ENCODE peak calls at places on chromosomes 2 and 18, in nine cellular contexts. K, X, H, C, I, P, E, B and Q are unnamed samples.

GRCh38 chr2:30026091-30027055 is 105.0 kb upstream of the ALK start:
- DNase-seq in K (peak), X (no peak), H (peak), C (no peak), I (peak), P (no peak), E (no peak), B (peak), Q (no peak)

GRCh38 chr2:127655209-127656073 is 9.5 kb downstream of the GPR17 start:
- DNase-seq in K (no peak), X (no peak), H (no peak), C (no peak), I (peak), P (no peak), E (no peak), B (no peak), Q (no peak)

GRCh38 chr2:12700989-12701388 is 15.7 kb upstream of the TRIB2 start:
- DNase-seq in K (no peak), X (no peak), H (no peak), C (no peak), I (no peak), P (no peak), E (no peak), B (no peak), Q (no peak)

GRCh38 chr2:74567862-74568261 is 13.3 kb downstream of the DOK1 start:
- DNase-seq in K (no peak), X (no peak), H (peak), C (no peak), I (no peak), P (no peak), E (no peak), B (no peak), Q (no peak)

GRCh38 chr18:24831871-24832665 is 371.6 kb downstream of the HRH4 start:
- DNase-seq in K (no peak), X (no peak), H (no peak), C (no peak), I (no peak), P (no peak), E (no peak), B (no peak), Q (no peak)

GRCh38 chr2:41930807-41931566 is 116.8 kb upstream of the PKDCC start:
- DNase-seq in K (no peak), X (no peak), H (no peak), C (no peak), I (no peak), P (no peak), E (no peak), B (no peak), Q (no peak)

GRCh38 chr2:122031544-122032263 is 276.3 kb downstream of the TSN start:
- DNase-seq in K (no peak), X (no peak), H (no peak), C (no peak), I (no peak), P (no peak), E (no peak), B (no peak), Q (no peak)

GRCh38 chr18:73807551-73808192 is 340.0 kb downstream of the FBXO15 start:
- DNase-seq in K (no peak), X (no peak), H (no peak), C (no peak), I (no peak), P (no peak), E (no peak), B (no peak), Q (peak)

GRCh38 chr2:41136966-41137494 is 685.1 kb upstream of the SLC8A1 start:
- DNase-seq in K (no peak), X (no peak), H (no peak), C (no peak), I (no peak), P (no peak), E (no peak), B (no peak), Q (no peak)

GRCh38 chr2:207807516-207807915 is 37.8 kb upstream of the FZD5 start:
- DNase-seq in K (no peak), X (no peak), H (no peak), C (no peak), I (no peak), P (no peak), E (no peak), B (peak), Q (no peak)

GRCh38 chr2:107411267-107411666 is 415.4 kb upstream of the RGPD4 start:
- DNase-seq in K (no peak), X (no peak), H (no peak), C (no peak), I (no peak), P (no peak), E (no peak), B (no peak), Q (no peak)

GRCh38 chr18:37361223-37362157 is 204.1 kb downstream of the CELF4 start:
- DNase-seq in K (no peak), X (no peak), H (no peak), C (no peak), I (no peak), P (no peak), E (no peak), B (no peak), Q (no peak)

GRCh38 chr2:83364264-83364663 is 1094.8 kb downstream of the SUCLG1 start:
- DNase-seq in K (no peak), X (no peak), H (peak), C (no peak), I (no peak), P (no peak), E (no peak), B (no peak), Q (no peak)

GRCh38 chr2:8094571-8094970 is 587.3 kb upstream of the ID2 start:
- DNase-seq in K (no peak), X (no peak), H (no peak), C (no peak), I (no peak), P (no peak), E (no peak), B (no peak), Q (no peak)